ENCODE peak calls at places on chromosomes 2 and 18, in nine cellular contexts. One of them, this sample, is unnamed.

GRCh38 chr18:54204883-54205282 is 19.6 kb downstream of the MBD2 start:
- DNase-seq in Peyer's patch: no peak
- DNase-seq in HCT116: no peak
- DNase-seq in kidney: no peak
- DNase-seq in neural progenitor cell: no peak
- DNase-seq in breast epithelium: no peak
- DNase-seq in CD8-positive, alpha-beta T cell: no peak
- DNase-seq in colonic mucosa: no peak
- DNase-seq in astrocyte: no peak
- DNase-seq in this sample: no peak

GRCh38 chr2:23669413-23670244 is 257.3 kb downstream of the ATAD2B start:
- DNase-seq in astrocyte: no peak
- DNase-seq in CD8-positive, alpha-beta T cell: no peak
- DNase-seq in breast epithelium: peak
- DNase-seq in neural progenitor cell: no peak
- DNase-seq in colonic mucosa: peak
- DNase-seq in Peyer's patch: no peak
- DNase-seq in kidney: peak
- DNase-seq in HCT116: no peak
- DNase-seq in this sample: peak

GRCh38 chr2:60764736-60765534 is 8.9 kb downstream of the PAPOLG start:
- DNase-seq in CD8-positive, alpha-beta T cell: no peak
- DNase-seq in neural progenitor cell: no peak
- DNase-seq in HCT116: no peak
- DNase-seq in Peyer's patch: no peak
- DNase-seq in colonic mucosa: no peak
- DNase-seq in breast epithelium: no peak
- DNase-seq in astrocyte: no peak
- DNase-seq in kidney: no peak
- DNase-seq in this sample: no peak

GRCh38 chr2:200247494-200247893 is 59.0 kb upstream of the SPATS2L start:
- DNase-seq in colonic mucosa: no peak
- DNase-seq in neural progenitor cell: no peak
- DNase-seq in breast epithelium: no peak
- DNase-seq in CD8-positive, alpha-beta T cell: no peak
- DNase-seq in HCT116: no peak
- DNase-seq in astrocyte: peak
- DNase-seq in Peyer's patch: no peak
- DNase-seq in kidney: no peak
- DNase-seq in this sample: no peak

GRCh38 chr2:177298191-177298590 is 33.7 kb upstream of the NFE2L2 start:
- DNase-seq in CD8-positive, alpha-beta T cell: no peak
- DNase-seq in astrocyte: no peak
- DNase-seq in colonic mucosa: no peak
- DNase-seq in Peyer's patch: no peak
- DNase-seq in kidney: no peak
- DNase-seq in breast epithelium: no peak
- DNase-seq in neural progenitor cell: no peak
- DNase-seq in HCT116: no peak
- DNase-seq in this sample: no peak

GRCh38 chr2:222293660-222294630 is 4.9 kb downstream of the PAX3 start:
- DNase-seq in CD8-positive, alpha-beta T cell: no peak
- DNase-seq in colonic mucosa: no peak
- DNase-seq in Peyer's patch: no peak
- DNase-seq in breast epithelium: no peak
- DNase-seq in HCT116: no peak
- DNase-seq in astrocyte: no peak
- DNase-seq in neural progenitor cell: peak
- DNase-seq in kidney: no peak
- DNase-seq in this sample: no peak

GRCh38 chr2:26018184-26018716 is 15.6 kb upstream of the RAB10 start:
- DNase-seq in HCT116: peak
- DNase-seq in colonic mucosa: peak
- DNase-seq in astrocyte: peak
- DNase-seq in kidney: peak
- DNase-seq in CD8-positive, alpha-beta T cell: no peak
- DNase-seq in Peyer's patch: peak
- DNase-seq in breast epithelium: peak
- DNase-seq in neural progenitor cell: peak
- DNase-seq in this sample: peak

GRCh38 chr2:84960157-84960506 is 10.8 kb upstream of the KCMF1 start:
- DNase-seq in colonic mucosa: no peak
- DNase-seq in breast epithelium: no peak
- DNase-seq in kidney: no peak
- DNase-seq in Peyer's patch: no peak
- DNase-seq in HCT116: no peak
- DNase-seq in neural progenitor cell: no peak
- DNase-seq in astrocyte: no peak
- DNase-seq in CD8-positive, alpha-beta T cell: no peak
- DNase-seq in this sample: no peak

GRCh38 chr2:28327963-28328922 is 64.4 kb upstream of the FOSL2 start:
- DNase-seq in CD8-positive, alpha-beta T cell: no peak
- DNase-seq in astrocyte: peak
- DNase-seq in HCT116: no peak
- DNase-seq in kidney: no peak
- DNase-seq in colonic mucosa: no peak
- DNase-seq in Peyer's patch: no peak
- DNase-seq in breast epithelium: no peak
- DNase-seq in neural progenitor cell: no peak
- DNase-seq in this sample: no peak

GRCh38 chr2:60216452-60216995 is 336.9 kb downstream of the BCL11A start:
- DNase-seq in kidney: no peak
- DNase-seq in HCT116: no peak
- DNase-seq in neural progenitor cell: no peak
- DNase-seq in CD8-positive, alpha-beta T cell: no peak
- DNase-seq in colonic mucosa: no peak
- DNase-seq in breast epithelium: no peak
- DNase-seq in astrocyte: no peak
- DNase-seq in Peyer's patch: no peak
- DNase-seq in this sample: no peak

GRCh38 chr18:79819951-79820351 is 22.2 kb downstream of the KCNG2 start:
- DNase-seq in neural progenitor cell: no peak
- DNase-seq in colonic mucosa: no peak
- DNase-seq in HCT116: no peak
- DNase-seq in breast epithelium: no peak
- DNase-seq in CD8-positive, alpha-beta T cell: peak
- DNase-seq in astrocyte: no peak
- DNase-seq in Peyer's patch: peak
- DNase-seq in kidney: no peak
- DNase-seq in this sample: no peak

GRCh38 chr2:241413929-241414580 is 58.0 kb downstream of the FARP2 start:
- DNase-seq in Peyer's patch: no peak
- DNase-seq in colonic mucosa: no peak
- DNase-seq in kidney: no peak
- DNase-seq in astrocyte: peak
- DNase-seq in CD8-positive, alpha-beta T cell: no peak
- DNase-seq in neural progenitor cell: no peak
- DNase-seq in breast epithelium: no peak
- DNase-seq in HCT116: no peak
- DNase-seq in this sample: no peak

GRCh38 chr2:72979896-72980295 is 62.6 kb downstream of the EMX1 start:
- DNase-seq in HCT116: no peak
- DNase-seq in kidney: peak
- DNase-seq in breast epithelium: no peak
- DNase-seq in Peyer's patch: no peak
- DNase-seq in neural progenitor cell: no peak
- DNase-seq in colonic mucosa: no peak
- DNase-seq in astrocyte: no peak
- DNase-seq in CD8-positive, alpha-beta T cell: no peak
- DNase-seq in this sample: no peak
- H3K27ac ChIP-seq in HCT116: no peak
- H3K27ac ChIP-seq in kidney: no peak
- H3K27ac ChIP-seq in breast epithelium: no peak
- H3K27ac ChIP-seq in Peyer's patch: no peak
- H3K27ac ChIP-seq in neural progenitor cell: no peak
- H3K27ac ChIP-seq in colonic mucosa: no peak
- H3K27ac ChIP-seq in astrocyte: no peak
- H3K27ac ChIP-seq in CD8-positive, alpha-beta T cell: no peak
- H3K27ac ChIP-seq in this sample: no peak

DNA sequence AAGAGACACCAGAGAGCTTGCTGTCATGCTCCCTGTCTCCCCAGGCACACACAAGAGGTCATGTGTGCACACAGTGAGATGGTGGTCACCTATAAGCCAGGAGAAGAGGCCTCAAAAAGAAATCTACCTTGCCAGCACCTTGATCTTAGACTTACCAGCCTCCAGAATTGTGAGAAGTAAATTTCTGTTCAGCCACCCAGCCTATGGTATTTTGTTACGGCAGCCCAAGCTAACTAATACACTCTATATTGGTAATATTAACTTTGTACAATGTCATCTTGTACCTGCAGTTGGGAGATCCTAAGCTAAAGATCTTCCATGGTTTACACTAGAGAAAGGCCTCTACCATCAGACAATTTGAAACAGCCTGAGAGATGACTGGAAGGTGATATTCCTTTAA is 21.2 kb downstream of the RTN4 start:
- DNase-seq in neural progenitor cell: no peak
- DNase-seq in astrocyte: no peak
- DNase-seq in CD8-positive, alpha-beta T cell: no peak
- DNase-seq in colonic mucosa: no peak
- DNase-seq in kidney: no peak
- DNase-seq in Peyer's patch: no peak
- DNase-seq in breast epithelium: no peak
- DNase-seq in HCT116: no peak
- DNase-seq in this sample: no peak
- H3K27ac ChIP-seq in neural progenitor cell: no peak
- H3K27ac ChIP-seq in astrocyte: no peak
- H3K27ac ChIP-seq in CD8-positive, alpha-beta T cell: no peak
- H3K27ac ChIP-seq in colonic mucosa: no peak
- H3K27ac ChIP-seq in kidney: no peak
- H3K27ac ChIP-seq in Peyer's patch: no peak
- H3K27ac ChIP-seq in breast epithelium: no peak
- H3K27ac ChIP-seq in HCT116: no peak
- H3K27ac ChIP-seq in this sample: no peak

GRCh38 chr18:23929362-23929940 is 85.1 kb upstream of the TTC39C start:
- DNase-seq in kidney: no peak
- DNase-seq in Peyer's patch: no peak
- DNase-seq in HCT116: no peak
- DNase-seq in colonic mucosa: no peak
- DNase-seq in neural progenitor cell: no peak
- DNase-seq in CD8-positive, alpha-beta T cell: no peak
- DNase-seq in astrocyte: no peak
- DNase-seq in breast epithelium: no peak
- DNase-seq in this sample: no peak

GRCh38 chr18:23924813-23925212 is 89.7 kb upstream of the TTC39C start:
- DNase-seq in HCT116: no peak
- DNase-seq in breast epithelium: no peak
- DNase-seq in CD8-positive, alpha-beta T cell: no peak
- DNase-seq in colonic mucosa: no peak
- DNase-seq in astrocyte: peak
- DNase-seq in Peyer's patch: no peak
- DNase-seq in kidney: no peak
- DNase-seq in neural progenitor cell: no peak
- DNase-seq in this sample: no peak

GRCh38 chr18:23926590-23926989 is 88.0 kb upstream of the TTC39C start:
- DNase-seq in HCT116: no peak
- DNase-seq in Peyer's patch: no peak
- DNase-seq in breast epithelium: no peak
- DNase-seq in CD8-positive, alpha-beta T cell: no peak
- DNase-seq in neural progenitor cell: no peak
- DNase-seq in colonic mucosa: no peak
- DNase-seq in astrocyte: no peak
- DNase-seq in kidney: no peak
- DNase-seq in this sample: no peak

GRCh38 chr18:23930002-23930401 is 84.6 kb upstream of the TTC39C start:
- DNase-seq in CD8-positive, alpha-beta T cell: no peak
- DNase-seq in breast epithelium: no peak
- DNase-seq in astrocyte: no peak
- DNase-seq in HCT116: no peak
- DNase-seq in neural progenitor cell: no peak
- DNase-seq in kidney: no peak
- DNase-seq in colonic mucosa: no peak
- DNase-seq in Peyer's patch: no peak
- DNase-seq in this sample: no peak

DNA sequence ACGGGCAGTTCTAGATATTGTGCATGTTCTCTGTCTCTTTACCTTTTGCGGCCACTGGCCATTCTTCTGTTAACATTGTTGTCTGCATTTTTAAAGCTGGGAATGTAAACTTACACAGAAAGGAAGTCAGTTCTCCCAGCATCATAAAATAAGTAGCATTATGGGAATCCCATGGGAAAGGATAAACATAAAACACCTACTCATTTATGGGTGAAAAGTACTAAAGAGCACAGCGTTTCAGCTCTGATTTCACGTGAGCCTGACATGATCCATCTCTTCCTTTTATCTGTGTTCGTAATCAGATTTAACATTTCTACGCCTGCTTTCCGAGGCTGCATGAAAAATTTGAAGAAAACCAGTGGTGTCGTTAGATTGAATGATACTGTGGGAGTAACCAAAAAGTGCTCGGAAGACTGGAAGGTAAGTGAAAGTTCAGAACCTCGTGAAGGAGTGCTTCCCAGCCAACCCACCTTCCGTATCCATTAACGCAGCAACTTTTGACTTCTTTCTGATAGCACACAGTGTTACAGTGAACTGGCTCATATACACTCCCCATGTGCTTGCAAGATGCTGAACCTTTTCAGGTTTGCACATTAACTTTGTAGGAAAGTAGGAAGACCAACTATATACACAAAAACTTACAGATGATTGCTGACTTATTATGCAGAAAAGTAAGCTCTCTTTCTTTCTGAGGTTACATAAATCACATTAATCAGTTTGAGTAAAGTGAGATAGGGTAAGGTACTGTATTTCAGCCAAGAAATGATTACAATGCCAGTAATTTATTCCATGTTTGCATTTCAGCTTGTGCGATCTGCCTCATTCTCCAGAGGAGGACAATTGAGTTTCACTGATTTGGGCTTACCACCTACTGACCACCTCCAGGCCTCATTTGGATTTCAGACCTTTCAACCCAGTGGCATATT is 86.5 kb upstream of the TTC39C start:
- DNase-seq in CD8-positive, alpha-beta T cell: no peak
- DNase-seq in astrocyte: peak
- DNase-seq in Peyer's patch: no peak
- DNase-seq in breast epithelium: no peak
- DNase-seq in colonic mucosa: no peak
- DNase-seq in neural progenitor cell: no peak
- DNase-seq in kidney: no peak
- DNase-seq in HCT116: no peak
- DNase-seq in this sample: no peak
- H3K27ac ChIP-seq in CD8-positive, alpha-beta T cell: no peak
- H3K27ac ChIP-seq in astrocyte: no peak
- H3K27ac ChIP-seq in Peyer's patch: no peak
- H3K27ac ChIP-seq in breast epithelium: no peak
- H3K27ac ChIP-seq in colonic mucosa: no peak
- H3K27ac ChIP-seq in neural progenitor cell: no peak
- H3K27ac ChIP-seq in kidney: no peak
- H3K27ac ChIP-seq in HCT116: no peak
- H3K27ac ChIP-seq in this sample: no peak

DNA sequence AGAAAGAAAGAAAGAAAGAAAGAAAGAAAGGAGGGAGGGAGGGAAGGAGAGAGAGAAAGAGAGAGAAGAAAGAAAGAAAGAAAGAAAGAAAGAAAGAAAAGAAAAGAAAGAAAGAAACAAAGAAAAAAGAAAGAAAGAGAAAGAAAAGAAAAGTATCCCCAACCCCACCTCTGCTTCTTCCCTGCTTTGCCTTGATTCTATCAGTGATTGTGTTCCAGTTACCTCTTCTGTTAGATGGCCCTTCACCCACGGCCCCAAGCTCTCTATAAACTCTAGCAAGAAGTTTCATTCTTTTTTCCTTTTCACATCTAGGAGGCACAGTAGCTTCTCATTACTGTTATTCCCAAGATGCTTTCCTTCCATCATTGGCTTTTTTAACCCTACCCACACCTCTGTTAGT is 1097.5 kb upstream of the ZEB2 start:
- DNase-seq in colonic mucosa: no peak
- DNase-seq in kidney: no peak
- DNase-seq in neural progenitor cell: no peak
- DNase-seq in CD8-positive, alpha-beta T cell: no peak
- DNase-seq in breast epithelium: no peak
- DNase-seq in HCT116: no peak
- DNase-seq in astrocyte: no peak
- DNase-seq in Peyer's patch: no peak
- DNase-seq in this sample: no peak
- H3K27ac ChIP-seq in colonic mucosa: no peak
- H3K27ac ChIP-seq in kidney: no peak
- H3K27ac ChIP-seq in neural progenitor cell: no peak
- H3K27ac ChIP-seq in CD8-positive, alpha-beta T cell: no peak
- H3K27ac ChIP-seq in breast epithelium: no peak
- H3K27ac ChIP-seq in HCT116: no peak
- H3K27ac ChIP-seq in astrocyte: peak
- H3K27ac ChIP-seq in Peyer's patch: no peak
- H3K27ac ChIP-seq in this sample: no peak

This sample was measured in hepatocyte.